ENCODE peak calls at places on chromosomes 5 and 9, in five cellular contexts. One of them, this sample, is unnamed.
A peak's percentile ranks its signal among the peaks of the same experiment; 100 is the strongest.

GRCh38 chr5:62649476-62650113 is 71.0 kb downstream of the LRRC70 start:
- DNase-seq in cardiac muscle cell: no peak
- DNase-seq in activated CD8-positive, alpha-beta memory T cell treated with anti-CD3 and anti-CD28 coated beads, Interleukin-2, amount 50 U/mL, for 4 hours: no peak
- DNase-seq in HTR-8/SVneo: no peak
- DNase-seq in left colon: no peak
- DNase-seq in this sample: no peak

GRCh38 chr9:15576350-15577050 is 23.7 kb downstream of the CCDC171 start:
- DNase-seq in cardiac muscle cell: no peak
- DNase-seq in activated CD8-positive, alpha-beta memory T cell treated with anti-CD3 and anti-CD28 coated beads, Interleukin-2, amount 50 U/mL, for 4 hours: no peak
- DNase-seq in HTR-8/SVneo: no peak
- DNase-seq in left colon: no peak
- DNase-seq in this sample: no peak

GRCh38 chr5:102152906-102153787 is 142.9 kb downstream of the SLCO4C1 start:
- DNase-seq in cardiac muscle cell: peak; percentile 38
- DNase-seq in activated CD8-positive, alpha-beta memory T cell treated with anti-CD3 and anti-CD28 coated beads, Interleukin-2, amount 50 U/mL, for 4 hours: no peak
- DNase-seq in HTR-8/SVneo: peak; percentile 19
- DNase-seq in left colon: no peak
- DNase-seq in this sample: no peak

GRCh38 chr9:16459421-16460148 is 410.9 kb downstream of the BNC2 start:
- DNase-seq in cardiac muscle cell: no peak
- DNase-seq in activated CD8-positive, alpha-beta memory T cell treated with anti-CD3 and anti-CD28 coated beads, Interleukin-2, amount 50 U/mL, for 4 hours: no peak
- DNase-seq in HTR-8/SVneo: no peak
- DNase-seq in left colon: no peak
- DNase-seq in this sample: no peak

GRCh38 chr9:109416135-109416706 is 81.9 kb downstream of the PTPN3 start:
- DNase-seq in cardiac muscle cell: no peak
- DNase-seq in activated CD8-positive, alpha-beta memory T cell treated with anti-CD3 and anti-CD28 coated beads, Interleukin-2, amount 50 U/mL, for 4 hours: no peak
- DNase-seq in HTR-8/SVneo: no peak
- DNase-seq in left colon: no peak
- DNase-seq in this sample: no peak

GRCh38 chr5:74040811-74041491 is 415.0 kb downstream of the ARHGEF28 start:
- DNase-seq in cardiac muscle cell: no peak
- DNase-seq in activated CD8-positive, alpha-beta memory T cell treated with anti-CD3 and anti-CD28 coated beads, Interleukin-2, amount 50 U/mL, for 4 hours: no peak
- DNase-seq in HTR-8/SVneo: no peak
- DNase-seq in left colon: no peak
- DNase-seq in this sample: no peak

GRCh38 chr5:173645897-173646574 is 29.6 kb upstream of the BOD1 start:
- DNase-seq in cardiac muscle cell: no peak
- DNase-seq in activated CD8-positive, alpha-beta memory T cell treated with anti-CD3 and anti-CD28 coated beads, Interleukin-2, amount 50 U/mL, for 4 hours: no peak
- DNase-seq in HTR-8/SVneo: no peak
- DNase-seq in left colon: no peak
- DNase-seq in this sample: no peak

GRCh38 chr5:95526871-95527270 is 27.9 kb downstream of the SKIC3 start:
- DNase-seq in cardiac muscle cell: no peak
- DNase-seq in activated CD8-positive, alpha-beta memory T cell treated with anti-CD3 and anti-CD28 coated beads, Interleukin-2, amount 50 U/mL, for 4 hours: no peak
- DNase-seq in HTR-8/SVneo: no peak
- DNase-seq in left colon: no peak
- DNase-seq in this sample: no peak

GRCh38 chr5:5063533-5063953 is 76.6 kb upstream of the ADAMTS16 start:
- DNase-seq in cardiac muscle cell: no peak
- DNase-seq in activated CD8-positive, alpha-beta memory T cell treated with anti-CD3 and anti-CD28 coated beads, Interleukin-2, amount 50 U/mL, for 4 hours: no peak
- DNase-seq in HTR-8/SVneo: no peak
- DNase-seq in left colon: no peak
- DNase-seq in this sample: no peak

GRCh38 chr5:133404724-133405123 is 207.6 kb downstream of the FSTL4 start:
- DNase-seq in cardiac muscle cell: no peak
- DNase-seq in activated CD8-positive, alpha-beta memory T cell treated with anti-CD3 and anti-CD28 coated beads, Interleukin-2, amount 50 U/mL, for 4 hours: no peak
- DNase-seq in HTR-8/SVneo: no peak
- DNase-seq in left colon: no peak
- DNase-seq in this sample: no peak

GRCh38 chr9:84670106-84670800 is 724 bp downstream of the NTRK2 start:
- DNase-seq in cardiac muscle cell: peak; percentile 48
- DNase-seq in activated CD8-positive, alpha-beta memory T cell treated with anti-CD3 and anti-CD28 coated beads, Interleukin-2, amount 50 U/mL, for 4 hours: no peak
- DNase-seq in HTR-8/SVneo: no peak
- DNase-seq in left colon: no peak
- DNase-seq in this sample: no peak

GRCh38 chr5:23025604-23026003 is 172.5 kb upstream of the CDH12 start:
- DNase-seq in cardiac muscle cell: no peak
- DNase-seq in activated CD8-positive, alpha-beta memory T cell treated with anti-CD3 and anti-CD28 coated beads, Interleukin-2, amount 50 U/mL, for 4 hours: no peak
- DNase-seq in HTR-8/SVneo: no peak
- DNase-seq in left colon: no peak
- DNase-seq in this sample: no peak

GRCh38 chr5:75753182-75753581 is 35.9 kb upstream of the POC5 start:
- DNase-seq in cardiac muscle cell: no peak
- DNase-seq in activated CD8-positive, alpha-beta memory T cell treated with anti-CD3 and anti-CD28 coated beads, Interleukin-2, amount 50 U/mL, for 4 hours: no peak
- DNase-seq in HTR-8/SVneo: no peak
- DNase-seq in left colon: no peak
- DNase-seq in this sample: no peak

GRCh38 chr9:95494022-95494415 is 22.8 kb downstream of the PTCH1 start:
- DNase-seq in cardiac muscle cell: no peak
- DNase-seq in activated CD8-positive, alpha-beta memory T cell treated with anti-CD3 and anti-CD28 coated beads, Interleukin-2, amount 50 U/mL, for 4 hours: peak; percentile 53
- DNase-seq in HTR-8/SVneo: no peak
- DNase-seq in left colon: no peak
- DNase-seq in this sample: no peak

GRCh38 chr9:5846501-5846921 is 13.6 kb upstream of the ERMP1 start:
- DNase-seq in cardiac muscle cell: no peak
- DNase-seq in activated CD8-positive, alpha-beta memory T cell treated with anti-CD3 and anti-CD28 coated beads, Interleukin-2, amount 50 U/mL, for 4 hours: no peak
- DNase-seq in HTR-8/SVneo: no peak
- DNase-seq in left colon: no peak
- DNase-seq in this sample: no peak

GRCh38 chr9:36193049-36193448 is 2.3 kb downstream of the CLTA start:
- DNase-seq in cardiac muscle cell: no peak
- DNase-seq in activated CD8-positive, alpha-beta memory T cell treated with anti-CD3 and anti-CD28 coated beads, Interleukin-2, amount 50 U/mL, for 4 hours: no peak
- DNase-seq in HTR-8/SVneo: no peak
- DNase-seq in left colon: no peak
- DNase-seq in this sample: no peak

GRCh38 chr5:80653497-80653896 is 955 bp upstream of the MSH3 start:
- DNase-seq in cardiac muscle cell: no peak
- DNase-seq in activated CD8-positive, alpha-beta memory T cell treated with anti-CD3 and anti-CD28 coated beads, Interleukin-2, amount 50 U/mL, for 4 hours: no peak
- DNase-seq in HTR-8/SVneo: no peak
- DNase-seq in left colon: no peak
- DNase-seq in this sample: no peak